ENCODE peak calls at places on chromosomes 6 and 20, in eight cellular contexts. One of them, this sample, is unnamed.

GRCh38 chr6:9252784-9253183 is 817.4 kb upstream of the SLC35B3 start:
- DNase-seq in neural progenitor cell: peak
- DNase-seq in GM12878: no peak
- DNase-seq in hepatocyte: no peak
- DNase-seq in astrocyte: no peak
- DNase-seq in H1: peak
- DNase-seq in fibroblast of lung: no peak
- DNase-seq in OCI-LY7: no peak
- DNase-seq in this sample: no peak

GRCh38 chr6:160013987-160014868 is 45.3 kb downstream of the IGF2R start:
- DNase-seq in neural progenitor cell: no peak
- DNase-seq in GM12878: no peak
- DNase-seq in hepatocyte: no peak
- DNase-seq in astrocyte: no peak
- DNase-seq in H1: no peak
- DNase-seq in fibroblast of lung: no peak
- DNase-seq in OCI-LY7: no peak
- DNase-seq in this sample: no peak

GRCh38 chr6:14550410-14550809 is 432.8 kb downstream of the CD83 start:
- DNase-seq in neural progenitor cell: no peak
- DNase-seq in GM12878: no peak
- DNase-seq in hepatocyte: no peak
- DNase-seq in astrocyte: no peak
- DNase-seq in H1: no peak
- DNase-seq in fibroblast of lung: no peak
- DNase-seq in OCI-LY7: no peak
- DNase-seq in this sample: no peak

GRCh38 chr20:8370774-8371173 is 238.7 kb downstream of the PLCB1 start:
- DNase-seq in neural progenitor cell: no peak
- DNase-seq in GM12878: no peak
- DNase-seq in hepatocyte: no peak
- DNase-seq in astrocyte: no peak
- DNase-seq in H1: no peak
- DNase-seq in fibroblast of lung: no peak
- DNase-seq in OCI-LY7: no peak
- DNase-seq in this sample: no peak

GRCh38 chr6:128964771-128965170 is 81.8 kb downstream of the LAMA2 start:
- DNase-seq in neural progenitor cell: no peak
- DNase-seq in GM12878: no peak
- DNase-seq in hepatocyte: no peak
- DNase-seq in astrocyte: no peak
- DNase-seq in H1: no peak
- DNase-seq in fibroblast of lung: no peak
- DNase-seq in OCI-LY7: no peak
- DNase-seq in this sample: no peak

GRCh38 chr6:5126214-5126613 is 41.1 kb downstream of the PPP1R3G start:
- DNase-seq in neural progenitor cell: no peak
- DNase-seq in GM12878: no peak
- DNase-seq in hepatocyte: no peak
- DNase-seq in astrocyte: peak
- DNase-seq in H1: no peak
- DNase-seq in fibroblast of lung: no peak
- DNase-seq in OCI-LY7: no peak
- DNase-seq in this sample: peak

GRCh38 chr6:150409576-150410066 is 40.8 kb downstream of the IYD start:
- DNase-seq in neural progenitor cell: no peak
- DNase-seq in GM12878: no peak
- DNase-seq in hepatocyte: peak
- DNase-seq in astrocyte: no peak
- DNase-seq in H1: no peak
- DNase-seq in fibroblast of lung: peak
- DNase-seq in OCI-LY7: peak
- DNase-seq in this sample: no peak

GRCh38 chr20:35490736-35491181 is 35.4 kb downstream of the CEP250 start:
- DNase-seq in neural progenitor cell: no peak
- DNase-seq in GM12878: peak
- DNase-seq in hepatocyte: no peak
- DNase-seq in astrocyte: no peak
- DNase-seq in H1: no peak
- DNase-seq in fibroblast of lung: no peak
- DNase-seq in OCI-LY7: peak
- DNase-seq in this sample: no peak

GRCh38 chr6:144897441-144897921 is 612.3 kb downstream of the UTRN start:
- DNase-seq in neural progenitor cell: no peak
- DNase-seq in GM12878: no peak
- DNase-seq in hepatocyte: peak
- DNase-seq in astrocyte: peak
- DNase-seq in H1: no peak
- DNase-seq in fibroblast of lung: peak
- DNase-seq in OCI-LY7: no peak
- DNase-seq in this sample: no peak

GRCh38 chr6:15504581-15505350 is 158.1 kb downstream of the DTNBP1 start:
- DNase-seq in neural progenitor cell: no peak
- DNase-seq in GM12878: no peak
- DNase-seq in hepatocyte: peak
- DNase-seq in astrocyte: peak
- DNase-seq in H1: no peak
- DNase-seq in fibroblast of lung: peak
- DNase-seq in OCI-LY7: no peak
- DNase-seq in this sample: peak

GRCh38 chr6:89034586-89035251 is 45.8 kb upstream of the PNRC1 start:
- DNase-seq in neural progenitor cell: peak
- DNase-seq in GM12878: no peak
- DNase-seq in hepatocyte: peak
- DNase-seq in astrocyte: peak
- DNase-seq in H1: no peak
- DNase-seq in fibroblast of lung: peak
- DNase-seq in OCI-LY7: no peak
- DNase-seq in this sample: peak

GRCh38 chr6:3159805-3160781 is 2.7 kb upstream of the TUBB2A start:
- DNase-seq in neural progenitor cell: peak
- DNase-seq in GM12878: no peak
- DNase-seq in hepatocyte: peak
- DNase-seq in astrocyte: peak
- DNase-seq in H1: no peak
- DNase-seq in fibroblast of lung: no peak
- DNase-seq in OCI-LY7: peak
- DNase-seq in this sample: peak

DNA sequence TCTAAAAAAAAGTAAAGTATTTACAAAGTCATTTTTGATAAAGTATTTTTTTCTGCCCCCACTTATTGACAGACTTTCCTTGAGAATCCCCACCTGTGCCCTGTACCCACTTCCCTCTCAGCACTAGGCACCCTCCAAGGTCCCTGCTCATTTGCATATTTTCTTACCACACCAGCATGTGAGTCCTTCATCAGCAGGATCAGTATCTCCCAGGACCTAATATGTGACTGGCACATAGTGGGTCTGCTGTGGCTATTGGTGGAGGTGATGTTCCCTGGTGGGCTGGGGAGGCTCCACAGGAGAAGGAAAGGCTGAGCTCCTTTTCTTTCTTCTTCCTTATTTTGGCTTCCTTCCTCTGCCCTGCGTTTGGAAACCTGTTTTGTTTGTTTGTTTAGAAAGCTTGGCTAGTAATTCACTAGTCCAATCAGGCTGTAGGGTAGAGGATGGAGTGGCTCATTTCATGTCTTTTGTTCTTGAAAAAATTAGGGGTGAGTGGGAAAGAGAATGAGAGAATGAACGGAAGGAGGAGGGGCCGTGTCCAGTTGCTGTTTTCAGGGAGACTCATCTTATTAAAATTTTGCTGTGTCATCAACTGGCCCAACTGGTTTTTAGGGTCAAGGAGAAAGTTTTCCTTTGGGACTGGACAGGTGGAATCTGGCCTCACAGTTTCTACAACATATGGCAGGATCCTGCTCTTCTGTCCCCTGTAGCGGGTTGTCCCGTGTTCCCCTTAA is 2.8 kb upstream of the RNF24 start:
- DNase-seq in neural progenitor cell: no peak
- DNase-seq in GM12878: no peak
- DNase-seq in hepatocyte: no peak
- DNase-seq in astrocyte: peak
- DNase-seq in H1: no peak
- DNase-seq in fibroblast of lung: no peak
- DNase-seq in OCI-LY7: no peak
- DNase-seq in this sample: peak
- H3K4me3 ChIP-seq in neural progenitor cell: no peak
- H3K4me3 ChIP-seq in GM12878: no peak
- H3K4me3 ChIP-seq in hepatocyte: no peak
- H3K4me3 ChIP-seq in astrocyte: no peak
- H3K4me3 ChIP-seq in H1: no peak
- H3K4me3 ChIP-seq in fibroblast of lung: no peak
- H3K4me3 ChIP-seq in OCI-LY7: no peak
- H3K4me3 ChIP-seq in this sample: no peak

GRCh38 chr6:680666-681374 is 12.1 kb downstream of the EXOC2 start:
- DNase-seq in neural progenitor cell: no peak
- DNase-seq in GM12878: no peak
- DNase-seq in hepatocyte: no peak
- DNase-seq in astrocyte: no peak
- DNase-seq in H1: peak
- DNase-seq in fibroblast of lung: no peak
- DNase-seq in OCI-LY7: no peak
- DNase-seq in this sample: no peak

GRCh38 chr6:683742-684440 is 9.0 kb downstream of the EXOC2 start:
- DNase-seq in neural progenitor cell: peak
- DNase-seq in GM12878: no peak
- DNase-seq in hepatocyte: peak
- DNase-seq in astrocyte: peak
- DNase-seq in H1: peak
- DNase-seq in fibroblast of lung: peak
- DNase-seq in OCI-LY7: no peak
- DNase-seq in this sample: peak

GRCh38 chr6:689223-689622 is 3.7 kb downstream of the EXOC2 start:
- DNase-seq in neural progenitor cell: no peak
- DNase-seq in GM12878: no peak
- DNase-seq in hepatocyte: no peak
- DNase-seq in astrocyte: no peak
- DNase-seq in H1: no peak
- DNase-seq in fibroblast of lung: no peak
- DNase-seq in OCI-LY7: no peak
- DNase-seq in this sample: no peak

GRCh38 chr6:686528-686927 is 6.4 kb downstream of the EXOC2 start:
- DNase-seq in neural progenitor cell: peak
- DNase-seq in GM12878: no peak
- DNase-seq in hepatocyte: peak
- DNase-seq in astrocyte: no peak
- DNase-seq in H1: no peak
- DNase-seq in fibroblast of lung: peak
- DNase-seq in OCI-LY7: no peak
- DNase-seq in this sample: peak

DNA sequence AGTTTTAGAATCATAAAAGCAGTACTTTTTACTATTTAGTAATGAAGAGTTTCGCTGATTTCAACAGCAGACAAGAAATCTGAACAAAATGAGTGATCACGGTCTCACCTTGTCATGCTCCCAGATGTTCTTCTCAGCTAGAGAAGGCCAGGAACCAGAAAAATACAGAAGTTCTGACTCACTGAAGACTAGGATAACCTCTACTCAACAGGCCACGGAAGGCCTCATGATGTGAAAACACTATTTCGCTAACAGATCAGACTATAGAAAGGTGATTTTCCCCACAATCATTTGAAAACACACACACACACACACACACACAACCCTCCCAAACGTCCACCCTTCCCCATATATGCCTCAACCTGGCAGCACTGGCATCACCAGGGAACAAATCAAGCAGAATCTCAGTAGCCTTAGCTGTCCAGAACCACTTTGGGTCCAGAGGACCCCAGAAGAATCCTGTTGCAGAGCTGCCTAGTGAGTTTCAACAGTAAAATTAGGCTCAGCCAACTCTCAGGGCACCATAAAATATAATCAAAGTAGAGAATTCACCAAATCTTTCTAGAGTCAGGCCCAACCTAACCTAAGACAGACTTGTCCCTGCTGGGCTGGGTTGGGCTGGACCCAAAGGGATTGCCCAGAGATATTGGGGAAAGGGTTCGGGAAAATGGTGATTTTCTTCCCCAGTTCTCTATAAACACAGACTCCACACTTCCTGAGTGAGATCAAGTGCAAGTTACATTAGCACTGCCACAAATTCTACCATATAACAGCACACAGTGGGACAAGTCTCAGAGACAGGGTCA is 7.9 kb downstream of the EXOC2 start:
- DNase-seq in neural progenitor cell: no peak
- DNase-seq in GM12878: peak
- DNase-seq in hepatocyte: no peak
- DNase-seq in astrocyte: peak
- DNase-seq in H1: peak
- DNase-seq in fibroblast of lung: peak
- DNase-seq in OCI-LY7: no peak
- DNase-seq in this sample: peak
- H3K4me2 ChIP-seq in neural progenitor cell: no peak
- H3K4me2 ChIP-seq in GM12878: peak
- H3K4me2 ChIP-seq in hepatocyte: peak
- H3K4me2 ChIP-seq in astrocyte: peak
- H3K4me2 ChIP-seq in H1: peak
- H3K4me2 ChIP-seq in fibroblast of lung: peak
- H3K4me2 ChIP-seq in OCI-LY7: no peak
- H3K4me2 ChIP-seq in this sample: peak

DNA sequence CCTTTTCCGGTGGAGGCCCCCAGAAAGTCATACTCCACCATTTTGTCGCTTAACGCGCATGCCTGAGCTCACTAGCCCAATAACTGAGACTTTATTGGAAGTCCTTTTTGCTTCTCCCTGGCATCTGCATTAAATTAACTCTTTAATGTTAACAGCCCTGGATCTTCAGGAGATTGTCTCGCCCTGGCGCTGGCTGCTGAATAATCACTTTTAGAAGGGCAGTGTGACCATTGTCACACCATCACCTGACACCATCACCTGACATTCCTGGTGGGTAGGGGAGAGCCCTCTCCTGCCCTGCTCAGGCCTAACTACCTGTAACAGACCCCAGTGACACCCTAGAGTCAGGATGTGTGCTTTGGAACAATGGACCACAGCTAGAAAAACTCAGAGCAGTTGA is 115.5 kb upstream of the SNX9 start:
- DNase-seq in neural progenitor cell: no peak
- DNase-seq in GM12878: no peak
- DNase-seq in hepatocyte: no peak
- DNase-seq in astrocyte: no peak
- DNase-seq in H1: no peak
- DNase-seq in fibroblast of lung: no peak
- DNase-seq in OCI-LY7: no peak
- DNase-seq in this sample: no peak
- H3K4me3 ChIP-seq in neural progenitor cell: no peak
- H3K4me3 ChIP-seq in GM12878: no peak
- H3K4me3 ChIP-seq in hepatocyte: no peak
- H3K4me3 ChIP-seq in astrocyte: no peak
- H3K4me3 ChIP-seq in H1: no peak
- H3K4me3 ChIP-seq in fibroblast of lung: no peak
- H3K4me3 ChIP-seq in OCI-LY7: no peak
- H3K4me3 ChIP-seq in this sample: no peak

DNA sequence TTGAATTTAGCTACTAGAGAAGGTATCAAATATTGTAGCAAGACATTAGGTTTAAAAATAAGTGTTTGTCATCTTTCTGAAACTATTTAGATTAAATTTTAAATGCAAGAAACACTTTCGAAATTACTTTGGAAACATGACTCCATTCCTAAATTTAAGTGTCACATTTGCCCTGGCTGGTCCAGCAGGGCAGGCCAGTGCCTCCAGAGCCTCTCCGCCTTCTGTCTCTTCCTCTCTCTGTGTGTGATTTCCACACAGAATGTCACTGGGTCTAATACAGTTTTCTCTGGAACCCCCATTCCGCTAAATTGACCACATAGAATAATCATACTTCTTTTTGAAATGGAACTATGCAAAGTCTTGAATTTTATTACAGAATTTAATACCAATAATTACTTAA is 111.5 kb downstream of the SOBP start:
- DNase-seq in neural progenitor cell: no peak
- DNase-seq in GM12878: no peak
- DNase-seq in hepatocyte: no peak
- DNase-seq in astrocyte: no peak
- DNase-seq in H1: no peak
- DNase-seq in fibroblast of lung: no peak
- DNase-seq in OCI-LY7: no peak
- DNase-seq in this sample: no peak
- H3K4me2 ChIP-seq in neural progenitor cell: peak
- H3K4me2 ChIP-seq in GM12878: no peak
- H3K4me2 ChIP-seq in hepatocyte: peak
- H3K4me2 ChIP-seq in astrocyte: peak
- H3K4me2 ChIP-seq in H1: no peak
- H3K4me2 ChIP-seq in fibroblast of lung: no peak
- H3K4me2 ChIP-seq in OCI-LY7: no peak
- H3K4me2 ChIP-seq in this sample: peak

This sample was measured in osteoblast.